ENCODE peak calls at places on chromosomes 6 and 20, in ten cellular contexts. U is epithelial cell of esophagus, K is right lobe of liver, E is adrenal gland, L is cardiac fibroblast, N is foreskin fibroblast, F is dorsolateral prefrontal cortex, D is NB4, Z is upper lobe of right lung, J is AG10803. Y is an unnamed sample.

GRCh38 chr20:25726357-25726756 is 29.7 kb upstream of the ZNF337 start:
- DNase-seq in U (no peak), K (no peak), E (no peak), L (no peak), N (no peak), F (no peak), D (no peak), Z (no peak), J (no peak), Y (no peak)

GRCh38 chr6:12911387-12911960 is 194.9 kb downstream of the PHACTR1 start:
- DNase-seq in U (peak), K (no peak), E (no peak), L (peak), N (peak), F (no peak), D (peak), Z (no peak), J (peak), Y (no peak)

GRCh38 chr20:52494244-52494643 is 302.7 kb upstream of the ZFP64 start:
- DNase-seq in U (peak), K (no peak), E (peak), L (peak), N (peak), F (no peak), D (no peak), Z (no peak), J (peak), Y (no peak)

GRCh38 chr6:61809004-61809595 is 476.9 kb downstream of the KHDRBS2 start:
- DNase-seq in U (peak), K (no peak), E (no peak), L (peak), N (no peak), F (no peak), D (peak), Z (no peak), J (peak), Y (no peak)

GRCh38 chr20:44540834-44541233 is 19.0 kb upstream of the SERINC3 start:
- DNase-seq in U (peak), K (no peak), E (no peak), L (peak), N (peak), F (no peak), D (no peak), Z (no peak), J (peak), Y (no peak)

GRCh38 chr6:22236626-22237414 is 60.0 kb downstream of the PRL start:
- DNase-seq in U (peak), K (no peak), E (no peak), L (peak), N (peak), F (no peak), D (no peak), Z (no peak), J (peak), Y (no peak)

GRCh38 chr6:624979-625378 is 31.9 kb downstream of the HUS1B start:
- DNase-seq in U (no peak), K (no peak), E (no peak), L (peak), N (peak), F (no peak), D (peak), Z (no peak), J (peak), Y (no peak)

GRCh38 chr6:144064402-144064830 is 31.0 kb downstream of the SF3B5 start:
- DNase-seq in U (no peak), K (peak), E (peak), L (no peak), N (no peak), F (peak), D (peak), Z (peak), J (no peak), Y (peak)

GRCh38 chr6:16059496-16059895 is 69.4 kb upstream of the MYLIP start:
- DNase-seq in U (no peak), K (no peak), E (no peak), L (no peak), N (no peak), F (no peak), D (no peak), Z (no peak), J (no peak), Y (no peak)

GRCh38 chr6:4374231-4374630 is 238.9 kb upstream of the ECI2 start:
- DNase-seq in U (no peak), K (no peak), E (no peak), L (no peak), N (no peak), F (no peak), D (no peak), Z (no peak), J (no peak), Y (no peak)

GRCh38 chr6:30112402-30113376 is at the start of gene TRIM31:
- DNase-seq in U (no peak), K (no peak), E (no peak), L (no peak), N (no peak), F (no peak), D (no peak), Z (no peak), J (no peak), Y (no peak)

GRCh38 chr20:53141651-53142050 is 169.5 kb downstream of the TSHZ2 start:
- DNase-seq in U (no peak), K (no peak), E (peak), L (no peak), N (no peak), F (no peak), D (no peak), Z (no peak), J (no peak), Y (no peak)

GRCh38 chr6:5442319-5442718 is 181.0 kb downstream of the FARS2 start:
- DNase-seq in U (no peak), K (no peak), E (no peak), L (no peak), N (no peak), F (no peak), D (no peak), Z (no peak), J (no peak), Y (no peak)

GRCh38 chr6:82062219-82062618 is 185.3 kb downstream of the IBTK start:
- DNase-seq in U (no peak), K (no peak), E (no peak), L (no peak), N (no peak), F (no peak), D (no peak), Z (no peak), J (no peak), Y (no peak)

GRCh38 chr6:89941847-89942497 is 47.7 kb downstream of the GJA10 start:
- DNase-seq in U (no peak), K (no peak), E (no peak), L (no peak), N (no peak), F (no peak), D (no peak), Z (no peak), J (no peak), Y (no peak)

GRCh38 chr20:48401359-48401758 is 426.4 kb downstream of the PREX1 start:
- DNase-seq in U (no peak), K (no peak), E (no peak), L (no peak), N (no peak), F (no peak), D (no peak), Z (no peak), J (no peak), Y (no peak)

GRCh38 chr6:126640921-126641320 is 301.0 kb downstream of the CENPW start:
- DNase-seq in U (no peak), K (no peak), E (no peak), L (no peak), N (no peak), F (no peak), D (no peak), Z (no peak), J (no peak), Y (no peak)

GRCh38 chr6:97774973-97775372 is 492.0 kb upstream of the MMS22L start:
- DNase-seq in U (no peak), K (no peak), E (no peak), L (no peak), N (no peak), F (no peak), D (no peak), Z (no peak), J (peak), Y (no peak)

GRCh38 chr6:113411006-113411405 is 446.1 kb upstream of the MARCKS start:
- DNase-seq in U (peak), K (no peak), E (no peak), L (no peak), N (peak), F (no peak), D (peak), Z (no peak), J (peak), Y (no peak)

GRCh38 chr6:128632131-128632530 is 111.7 kb upstream of the PTPRK start:
- DNase-seq in U (peak), K (no peak), E (no peak), L (peak), N (no peak), F (no peak), D (no peak), Z (no peak), J (no peak), Y (no peak)

GRCh38 chr6:154974485-154975149 is 20.5 kb upstream of the TIAM2 start:
- DNase-seq in U (no peak), K (no peak), E (no peak), L (no peak), N (no peak), F (no peak), D (no peak), Z (no peak), J (no peak), Y (no peak)

GRCh38 chr6:87637106-87637505 is 47.2 kb downstream of the ORC3 start:
- DNase-seq in U (no peak), K (no peak), E (no peak), L (no peak), N (no peak), F (no peak), D (no peak), Z (no peak), J (no peak), Y (no peak)

DNA sequence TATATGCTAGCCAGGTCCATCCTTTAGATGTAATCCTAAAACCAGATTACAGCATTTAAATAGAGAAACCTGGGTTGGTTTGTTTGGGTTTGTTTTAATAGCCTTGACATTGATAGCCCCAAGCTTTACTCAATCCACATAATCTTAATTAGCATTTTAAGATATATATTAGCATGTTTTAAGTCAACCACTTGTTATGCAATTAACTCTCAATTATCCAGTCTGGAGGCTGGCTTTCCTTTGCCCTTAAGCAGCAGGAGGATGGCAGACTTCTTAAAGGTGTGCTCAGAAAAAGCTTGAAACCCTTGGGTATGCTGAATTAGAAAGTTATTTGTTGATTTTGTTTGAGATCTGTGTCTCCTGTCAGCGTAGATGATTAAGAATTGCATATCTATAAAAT is 46.3 kb upstream of the SMIM28 start:
- DNase-seq in U (no peak), K (no peak), E (no peak), L (no peak), N (no peak), F (no peak), D (no peak), Z (no peak), J (no peak), Y (no peak)
- TF ChIP-seq CTCF in U (no peak), K (no peak), E (no peak), L (no peak), N (no peak), F (no peak), D (no peak), Z (no peak), J (no peak), Y (no peak)

GRCh38 chr20:31572042-31572700 is 32.9 kb upstream of the ID1 start:
- DNase-seq in U (no peak), K (no peak), E (no peak), L (no peak), N (no peak), F (no peak), D (no peak), Z (no peak), J (no peak), Y (peak)
- H3K4me3 ChIP-seq in U (no peak), K (peak), E (peak), L (no peak), N (peak), F (peak), D (peak), Z (peak), J (peak), Y (peak)

DNA sequence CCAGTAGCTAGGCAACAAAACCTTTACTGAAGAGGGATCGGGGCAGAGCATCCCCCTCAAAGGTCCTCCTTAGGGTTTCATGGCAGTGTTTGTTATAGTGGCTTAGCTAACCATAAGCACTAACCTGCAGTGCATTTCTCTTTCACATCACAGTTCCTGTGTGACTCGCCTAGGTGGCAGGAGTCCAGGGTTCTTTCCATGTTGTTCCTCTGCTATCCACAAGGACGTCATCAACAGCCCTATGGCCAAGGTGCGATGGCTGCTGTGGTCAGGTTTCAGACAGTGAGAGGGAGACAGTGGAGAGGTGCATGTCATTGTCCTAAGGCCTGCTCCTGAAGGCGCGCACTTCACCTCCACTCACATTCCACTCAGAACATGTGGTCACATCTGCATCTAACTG is 38.8 kb upstream of the FOXA2 start:
- DNase-seq in U (peak), K (no peak), E (no peak), L (no peak), N (no peak), F (no peak), D (no peak), Z (no peak), J (no peak), Y (no peak)
- TF ChIP-seq CTCF in U (peak), K (no peak), E (no peak), L (no peak), N (no peak), F (no peak), D (no peak), Z (no peak), J (no peak), Y (no peak)

GRCh38 chr20:21396921-21397340 is 395 bp downstream of the NKX2-4 start:
- DNase-seq in U (peak), K (peak), E (no peak), L (no peak), N (no peak), F (no peak), D (no peak), Z (peak), J (no peak), Y (peak)

GRCh38 chr20:21398505-21399057 is 1.3 kb upstream of the NKX2-4 start:
- DNase-seq in U (no peak), K (no peak), E (no peak), L (no peak), N (no peak), F (no peak), D (no peak), Z (no peak), J (no peak), Y (no peak)

GRCh38 chr20:21396045-21396893 is 1.1 kb downstream of the NKX2-4 start:
- DNase-seq in U (peak), K (no peak), E (no peak), L (no peak), N (no peak), F (no peak), D (no peak), Z (peak), J (no peak), Y (no peak)

GRCh38 chr20:21397341-21398108 is at the start of gene NKX2-4:
- DNase-seq in U (no peak), K (no peak), E (no peak), L (no peak), N (no peak), F (no peak), D (no peak), Z (no peak), J (no peak), Y (peak)

DNA sequence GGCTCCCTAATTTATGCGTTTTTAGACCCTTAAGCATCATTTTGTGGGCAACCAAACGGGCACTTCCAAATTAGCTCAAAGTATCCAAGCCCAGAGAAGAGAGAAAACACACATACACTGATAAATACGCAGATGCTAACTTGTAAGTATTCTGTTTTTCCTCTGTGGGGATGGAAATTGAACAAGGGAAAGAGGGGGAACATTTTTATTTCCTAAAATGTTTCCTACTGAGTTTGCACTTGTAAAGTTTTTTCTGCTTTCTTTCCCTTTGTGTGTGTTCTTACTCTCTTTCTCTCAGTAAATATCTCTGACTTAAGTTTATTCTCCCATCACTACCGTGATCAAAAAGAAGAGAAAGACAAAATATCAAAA is 769 bp upstream of the NKX2-4 start:
- DNase-seq in U (no peak), K (no peak), E (no peak), L (no peak), N (no peak), F (no peak), D (no peak), Z (no peak), J (no peak), Y (no peak)
- H3K4me3 ChIP-seq in U (no peak), K (no peak), E (no peak), L (no peak), N (no peak), F (no peak), D (no peak), Z (no peak), J (no peak), Y (no peak)

GRCh38 chr6:53148684-53149083 is at the start of gene GCM1:
- DNase-seq in U (no peak), K (no peak), E (no peak), L (no peak), N (no peak), F (no peak), D (no peak), Z (no peak), J (no peak), Y (no peak)

GRCh38 chr6:53152576-53152975 is 3.9 kb upstream of the GCM1 start:
- DNase-seq in U (no peak), K (no peak), E (no peak), L (no peak), N (no peak), F (no peak), D (no peak), Z (no peak), J (no peak), Y (no peak)

GRCh38 chr6:53154071-53154470 is 5.4 kb upstream of the GCM1 start:
- DNase-seq in U (no peak), K (no peak), E (no peak), L (no peak), N (no peak), F (no peak), D (no peak), Z (no peak), J (no peak), Y (no peak)

GRCh38 chr6:53154794-53155193 is 6.2 kb upstream of the GCM1 start:
- DNase-seq in U (no peak), K (no peak), E (no peak), L (no peak), N (no peak), F (no peak), D (no peak), Z (no peak), J (peak), Y (no peak)

DNA sequence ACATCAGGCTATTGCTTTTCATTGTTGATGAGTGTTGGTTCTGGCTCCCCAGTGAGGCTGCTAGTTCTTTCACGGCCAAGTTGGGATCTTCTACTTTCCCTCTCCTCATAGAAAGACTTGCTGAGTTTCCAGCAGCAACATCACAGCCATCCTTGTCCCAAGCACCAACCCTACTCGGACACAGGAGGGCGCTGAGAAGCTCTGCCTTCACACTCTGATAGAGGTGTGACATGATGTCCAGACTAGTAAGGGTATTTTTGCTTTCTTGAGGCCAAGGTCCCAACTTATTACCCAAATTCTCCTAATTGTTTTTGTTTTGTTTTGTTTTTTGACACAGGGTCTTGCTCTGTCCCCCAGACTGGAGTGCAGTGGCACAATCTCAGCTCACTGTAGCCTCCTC is 3.0 kb upstream of the GCM1 start:
- DNase-seq in U (peak), K (no peak), E (no peak), L (no peak), N (no peak), F (no peak), D (peak), Z (no peak), J (no peak), Y (peak)
- TF ChIP-seq CTCF in U (peak), K (no peak), E (peak), L (peak), N (peak), F (no peak), D (peak), Z (peak), J (peak), Y (peak)

DNA sequence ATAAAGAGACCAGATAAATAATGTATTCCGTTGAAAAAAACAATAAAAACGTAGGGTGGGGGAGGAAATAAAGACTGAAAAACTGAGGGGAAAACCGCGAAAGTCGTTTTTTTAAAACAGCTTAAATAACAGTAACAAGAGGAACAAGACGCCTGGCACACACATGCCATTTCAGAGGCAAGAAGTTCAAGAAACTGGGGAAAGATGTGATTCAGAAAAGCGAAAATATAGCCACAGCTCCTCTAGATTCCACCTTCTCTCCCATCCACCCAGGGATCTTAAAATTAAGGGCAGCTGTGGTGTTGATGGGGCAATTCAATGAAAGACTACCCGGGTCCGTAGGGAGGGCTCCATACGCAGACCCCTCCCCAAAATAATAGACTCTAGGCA is 1.3 kb downstream of the EPB41L2 start:
- DNase-seq in U (no peak), K (no peak), E (no peak), L (no peak), N (no peak), F (no peak), D (peak), Z (no peak), J (no peak), Y (no peak)
- H3K4me3 ChIP-seq in U (peak), K (peak), E (peak), L (peak), N (peak), F (peak), D (peak), Z (peak), J (peak), Y (peak)

GRCh38 chr6:166313255-166314070 is 5.3 kb upstream of the PRR18 start:
- DNase-seq in U (peak), K (peak), E (no peak), L (peak), N (no peak), F (no peak), D (peak), Z (no peak), J (peak), Y (peak)
- TF ChIP-seq CTCF in U (peak), K (peak), E (peak), L (peak), N (peak), F (peak), D (peak), Z (peak), J (peak), Y (peak)

DNA sequence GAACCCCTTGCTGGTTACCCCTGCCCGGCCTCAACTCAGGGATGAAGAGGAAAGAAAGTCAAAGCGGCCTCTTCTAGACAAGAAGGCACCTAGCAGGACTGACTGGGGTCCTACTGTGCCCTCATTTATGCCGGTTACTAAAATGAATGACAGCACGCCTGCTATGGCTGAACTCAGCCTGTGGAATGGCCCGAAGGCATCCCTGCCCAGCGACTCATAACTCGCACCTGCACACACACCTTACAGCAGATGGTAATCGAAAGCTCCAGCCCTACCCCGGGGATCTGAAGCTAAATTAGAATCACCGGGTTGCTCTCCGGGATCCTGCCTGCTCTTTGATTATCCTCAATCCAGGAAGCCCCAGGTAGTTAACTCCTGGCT is 747 bp upstream of the TXNDC5 start:
- DNase-seq in U (peak), K (no peak), E (no peak), L (no peak), N (no peak), F (no peak), D (no peak), Z (no peak), J (no peak), Y (no peak)
- H3K4me3 ChIP-seq in U (peak), K (peak), E (no peak), L (peak), N (peak), F (peak), D (peak), Z (peak), J (peak), Y (peak)